ENCODE peak calls at places on chromosomes 2 and 18, in four cellular contexts. E, M, U and P are unnamed samples.
A peak's percentile ranks its signal among the peaks of the same experiment; 100 is the strongest.

GRCh38 chr2:46377287-46377605 is 80.0 kb downstream of the EPAS1 start:
- DNase-seq in E (peak; percentile 20), M (no peak), U (no peak), P (no peak)

GRCh38 chr2:180033993-180034894 is 27.1 kb upstream of the CWC22 start:
- DNase-seq in E (no peak), M (no peak), U (no peak), P (peak; percentile 71)

GRCh38 chr2:96964221-96964905 is 22.0 kb downstream of the FAM178B start:
- DNase-seq in E (no peak), M (no peak), U (no peak), P (no peak)

GRCh38 chr2:119476301-119477117 is 44.9 kb downstream of the TMEM37 start:
- DNase-seq in E (peak; percentile 80), M (no peak), U (peak; percentile 79), P (peak; percentile 86)

GRCh38 chr2:50086450-50086849 is 932.1 kb upstream of the FSHR start:
- DNase-seq in E (no peak), M (no peak), U (no peak), P (no peak)

GRCh38 chr2:216535454-216535995 is 36.9 kb downstream of the RPL37A start:
- DNase-seq in E (no peak), M (no peak), U (peak; percentile 52), P (no peak)

GRCh38 chr18:67715567-67715966 is 199.0 kb upstream of the DSEL start:
- DNase-seq in E (no peak), M (no peak), U (no peak), P (no peak)

GRCh38 chr2:69122271-69122670 is 109.3 kb downstream of the ANTXR1 start:
- DNase-seq in E (no peak), M (no peak), U (no peak), P (no peak)

GRCh38 chr2:75522543-75523312 is 38.0 kb downstream of the EVA1A start:
- DNase-seq in E (no peak), M (no peak), U (peak; percentile 99), P (no peak)

GRCh38 chr2:1655461-1655860 is 88.9 kb downstream of the PXDN start:
- DNase-seq in E (no peak), M (no peak), U (no peak), P (no peak)

GRCh38 chr2:31762085-31762484 is 181.3 kb upstream of the SRD5A2 start:
- DNase-seq in E (no peak), M (no peak), U (no peak), P (no peak)

GRCh38 chr2:236179653-236180500 is 11.7 kb upstream of the GBX2 start:
- DNase-seq in E (no peak), M (no peak), U (no peak), P (no peak)

GRCh38 chr2:235070063-235070706 is 118.4 kb downstream of the SH3BP4 start:
- DNase-seq in E (no peak), M (no peak), U (no peak), P (no peak)

GRCh38 chr2:88615822-88616221 is 11.4 kb downstream of the EIF2AK3 start:
- DNase-seq in E (no peak), M (no peak), U (no peak), P (no peak)

GRCh38 chr18:50662177-50662576 is 102.3 kb downstream of the MAPK4 start:
- DNase-seq in E (peak; percentile 27), M (no peak), U (peak; percentile 21), P (peak; percentile 11)

DNA sequence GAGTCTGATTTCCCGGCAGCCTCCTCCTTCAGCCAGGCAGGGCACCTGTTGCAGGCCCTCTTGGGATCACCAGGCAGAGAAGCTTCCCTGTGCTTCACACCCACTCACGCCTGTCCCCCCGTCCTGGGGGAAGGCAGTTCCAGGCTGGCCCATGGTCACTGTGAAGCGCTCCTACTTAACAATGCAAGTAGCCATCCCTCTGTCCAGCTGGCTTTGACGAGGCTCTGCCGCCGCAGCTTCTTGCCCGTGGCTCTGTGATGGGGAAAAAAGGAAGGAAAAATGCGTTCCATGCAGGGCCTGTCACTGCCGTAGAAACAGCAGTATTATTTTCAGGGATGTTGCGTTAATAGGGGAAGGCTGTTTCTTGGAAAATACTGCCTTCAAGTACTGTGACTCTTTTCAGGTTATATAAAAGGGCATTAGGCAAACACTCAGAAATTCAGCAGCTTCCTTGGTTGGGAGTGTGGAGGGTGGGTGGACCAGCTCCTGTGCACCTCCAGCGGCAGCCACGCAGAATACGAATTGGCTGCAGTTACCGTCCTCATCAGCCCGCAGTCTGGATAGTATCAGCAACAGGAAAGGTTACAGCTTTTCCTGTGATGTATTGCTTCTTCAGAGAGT is 232.3 kb downstream of the KLHL29 start:
- DNase-seq in E (peak; percentile 42), M (no peak), U (no peak), P (no peak)
- TF ChIP-seq FOXK2 in E (no peak), M (no peak), U (no peak), P (no peak)

GRCh38 chr2:15449542-15450236 is 111.4 kb downstream of the NBAS start:
- DNase-seq in E (peak; percentile 21), M (no peak), U (no peak), P (peak; percentile 6)

GRCh38 chr2:15447381-15447780 is 113.8 kb downstream of the NBAS start:
- DNase-seq in E (no peak), M (no peak), U (no peak), P (no peak)

GRCh38 chr2:15446961-15447360 is 114.2 kb downstream of the NBAS start:
- DNase-seq in E (no peak), M (no peak), U (no peak), P (no peak)

GRCh38 chr2:15448242-15448839 is 112.8 kb downstream of the NBAS start:
- DNase-seq in E (no peak), M (no peak), U (no peak), P (no peak)

DNA sequence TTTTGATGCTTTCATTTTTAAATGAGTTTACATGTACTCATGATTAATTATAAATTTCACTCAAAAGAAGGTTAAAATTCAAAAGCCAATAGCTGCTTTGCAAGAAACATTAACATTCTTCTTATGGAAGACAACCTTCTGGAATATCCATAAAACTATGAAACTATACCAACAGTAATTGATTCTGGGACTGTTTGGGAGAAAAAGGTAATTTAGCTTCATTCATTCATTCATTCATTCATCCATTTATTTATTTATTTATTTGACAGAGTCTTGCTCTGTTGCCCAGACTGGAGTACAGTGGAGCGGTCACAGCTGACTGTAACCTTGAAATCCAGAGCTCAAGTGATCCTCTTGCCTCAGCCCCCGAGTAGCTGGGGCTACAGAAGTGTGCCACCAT is 110.3 kb downstream of the NBAS start:
- DNase-seq in E (no peak), M (no peak), U (no peak), P (no peak)
- TF ChIP-seq FOXK2 in E (no peak), M (no peak), U (no peak), P (no peak)

DNA sequence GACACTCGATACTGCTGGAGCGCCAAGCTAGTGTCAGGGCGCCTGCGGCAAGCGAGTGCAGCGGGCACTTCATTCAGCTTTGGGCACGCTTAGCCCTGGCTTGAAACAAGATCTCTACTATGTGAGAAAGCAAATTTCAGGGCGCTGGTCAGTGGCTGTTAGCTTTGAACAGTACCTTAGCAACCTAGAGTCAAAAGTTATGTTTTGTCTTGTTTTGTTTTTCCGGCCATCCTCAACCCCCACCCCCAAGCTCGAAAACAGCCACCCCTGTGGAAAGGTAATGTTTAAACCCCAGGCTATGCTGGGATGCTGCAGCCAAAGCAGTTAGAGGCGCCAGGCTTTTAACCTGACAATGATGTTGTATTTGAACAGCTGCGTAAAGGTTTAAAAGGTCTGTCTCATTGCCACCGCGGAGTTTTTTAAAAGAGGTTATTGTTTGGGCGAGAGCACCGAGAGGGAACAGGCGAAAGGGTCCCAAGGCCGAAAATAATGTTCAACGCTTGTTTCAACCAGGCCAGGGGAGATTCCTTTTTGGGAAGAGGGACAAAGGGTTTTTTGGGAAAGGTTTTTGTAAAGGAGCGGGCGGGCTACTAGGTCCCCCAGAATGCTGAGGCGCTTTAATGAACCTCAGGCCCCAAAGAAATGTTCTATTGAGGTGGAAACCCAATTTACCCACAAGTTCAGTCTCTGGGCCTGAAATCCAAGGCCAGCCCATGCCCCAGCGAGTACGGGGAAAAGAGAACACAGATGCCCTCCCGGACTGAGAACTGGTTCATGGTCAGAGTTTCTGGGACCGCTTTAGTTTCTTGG is 2.3 kb upstream of the HOXD10 start:
- DNase-seq in E (no peak), M (no peak), U (peak; percentile 45), P (no peak)
- TF ChIP-seq FOXK2 in E (no peak), M (no peak), U (no peak), P (no peak)

GRCh38 chr2:240723851-240724250 is 32.2 kb downstream of the AQP12A start:
- DNase-seq in E (no peak), M (no peak), U (no peak), P (no peak)

GRCh38 chr2:240727439-240727838 is 35.8 kb downstream of the AQP12A start:
- DNase-seq in E (no peak), M (no peak), U (no peak), P (no peak)

GRCh38 chr2:240724431-240724830 is 32.8 kb downstream of the AQP12A start:
- DNase-seq in E (no peak), M (no peak), U (no peak), P (no peak)

GRCh38 chr2:240726876-240727275 is 35.2 kb downstream of the AQP12A start:
- DNase-seq in E (no peak), M (no peak), U (no peak), P (no peak)

GRCh38 chr2:240725266-240726060 is 33.8 kb downstream of the AQP12A start:
- DNase-seq in E (no peak), M (no peak), U (no peak), P (no peak)
- TF ChIP-seq FOXK2 in E (no peak), M (no peak), U (no peak), P (no peak)

GRCh38 chr2:165582409-165582808 is 112.9 kb downstream of the CSRNP3 start:
- DNase-seq in E (no peak), M (no peak), U (no peak), P (no peak)
- TF ChIP-seq FOXK2 in E (no peak), M (no peak), U (no peak), P (no peak)

GRCh38 chr2:144432014-144432413 is 87.9 kb downstream of the ZEB2 start:
- DNase-seq in E (no peak), M (no peak), U (no peak), P (no peak)
- TF ChIP-seq FOXK2 in E (no peak), M (no peak), U (no peak), P (no peak)

DNA sequence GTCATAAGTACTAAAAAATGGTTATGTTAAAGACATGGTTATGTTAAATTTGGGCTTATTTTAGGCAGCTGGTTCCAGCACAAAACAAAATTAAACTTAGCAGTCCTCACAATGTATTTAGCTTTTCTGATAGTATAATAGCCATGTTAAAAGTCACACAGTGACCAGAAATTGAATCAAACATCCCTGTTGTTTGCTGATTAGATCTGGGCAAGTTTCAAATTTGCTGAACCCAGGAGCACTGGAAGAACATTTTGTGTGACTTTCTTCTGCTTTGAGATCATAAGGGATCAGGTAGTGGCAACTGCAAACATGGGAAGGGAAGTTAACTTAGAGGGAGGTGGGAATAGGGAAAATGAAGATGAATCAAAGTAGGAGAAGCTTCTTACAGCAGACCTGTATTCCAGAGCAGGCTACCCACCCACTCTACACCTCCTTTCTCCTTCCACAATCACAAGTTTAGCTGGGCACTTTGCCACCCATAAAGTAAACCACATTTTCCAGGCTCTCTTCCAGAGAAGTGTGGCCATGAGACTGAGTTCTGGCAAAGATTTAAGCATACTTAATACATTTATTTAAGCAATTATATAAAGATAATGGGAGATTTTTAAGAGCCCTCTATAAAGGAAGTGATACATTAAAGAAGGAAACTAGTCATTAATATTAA is 616.1 kb upstream of the LRATD1 start:
- DNase-seq in E (no peak), M (no peak), U (no peak), P (no peak)
- TF ChIP-seq FOXK2 in E (no peak), M (no peak), U (no peak), P (no peak)